ENCODE peak calls at places on chromosome 21, in eight cellular contexts. One of them, this sample, is unnamed.

GRCh38 chr21:36706951-36707762 is 8.2 kb downstream of the SIM2 start:
- DNase-seq in iPS DF 6.9: no peak
- DNase-seq in B cell: no peak
- DNase-seq in body of pancreas: no peak
- DNase-seq in GM23338: peak
- DNase-seq in A172: no peak
- DNase-seq in NCI-H2107: no peak
- DNase-seq in stimulated activated CD4-positive, alpha-beta T cell treated with anti-CD3 and anti-CD28 coated beads, Interleukin-4, amount 100 ng/mL, for 48 hours: no peak
- DNase-seq in this sample: no peak

GRCh38 chr21:33286076-33286475 is 19.9 kb downstream of the IL10RB start:
- DNase-seq in iPS DF 6.9: no peak
- DNase-seq in B cell: no peak
- DNase-seq in body of pancreas: no peak
- DNase-seq in GM23338: no peak
- DNase-seq in A172: no peak
- DNase-seq in NCI-H2107: no peak
- DNase-seq in stimulated activated CD4-positive, alpha-beta T cell treated with anti-CD3 and anti-CD28 coated beads, Interleukin-4, amount 100 ng/mL, for 48 hours: no peak
- DNase-seq in this sample: no peak

GRCh38 chr21:27168084-27168483 is 201.2 kb upstream of the ADAMTS5 start:
- DNase-seq in iPS DF 6.9: no peak
- DNase-seq in B cell: no peak
- DNase-seq in body of pancreas: no peak
- DNase-seq in GM23338: no peak
- DNase-seq in A172: peak
- DNase-seq in NCI-H2107: no peak
- DNase-seq in stimulated activated CD4-positive, alpha-beta T cell treated with anti-CD3 and anti-CD28 coated beads, Interleukin-4, amount 100 ng/mL, for 48 hours: no peak
- DNase-seq in this sample: no peak

GRCh38 chr21:23356905-23357304 is 2250.4 kb downstream of the MRPL39 start:
- DNase-seq in iPS DF 6.9: no peak
- DNase-seq in B cell: no peak
- DNase-seq in body of pancreas: no peak
- DNase-seq in GM23338: no peak
- DNase-seq in A172: no peak
- DNase-seq in NCI-H2107: no peak
- DNase-seq in stimulated activated CD4-positive, alpha-beta T cell treated with anti-CD3 and anti-CD28 coated beads, Interleukin-4, amount 100 ng/mL, for 48 hours: no peak
- DNase-seq in this sample: no peak

GRCh38 chr21:26800455-26801454 is 44.5 kb downstream of the ADAMTS1 start:
- DNase-seq in iPS DF 6.9: no peak
- DNase-seq in B cell: no peak
- DNase-seq in body of pancreas: no peak
- DNase-seq in GM23338: no peak
- DNase-seq in A172: no peak
- DNase-seq in NCI-H2107: no peak
- DNase-seq in stimulated activated CD4-positive, alpha-beta T cell treated with anti-CD3 and anti-CD28 coated beads, Interleukin-4, amount 100 ng/mL, for 48 hours: no peak
- DNase-seq in this sample: no peak

GRCh38 chr21:38768385-38769071 is 37.2 kb upstream of the ETS2 start:
- DNase-seq in iPS DF 6.9: no peak
- DNase-seq in B cell: no peak
- DNase-seq in body of pancreas: no peak
- DNase-seq in GM23338: no peak
- DNase-seq in A172: peak
- DNase-seq in NCI-H2107: no peak
- DNase-seq in stimulated activated CD4-positive, alpha-beta T cell treated with anti-CD3 and anti-CD28 coated beads, Interleukin-4, amount 100 ng/mL, for 48 hours: peak
- DNase-seq in this sample: no peak

GRCh38 chr21:30990514-30991304 is 47.6 kb downstream of the KRTAP19-8 start:
- DNase-seq in iPS DF 6.9: no peak
- DNase-seq in B cell: no peak
- DNase-seq in body of pancreas: no peak
- DNase-seq in GM23338: peak
- DNase-seq in A172: no peak
- DNase-seq in NCI-H2107: no peak
- DNase-seq in stimulated activated CD4-positive, alpha-beta T cell treated with anti-CD3 and anti-CD28 coated beads, Interleukin-4, amount 100 ng/mL, for 48 hours: no peak
- DNase-seq in this sample: no peak

GRCh38 chr21:32461503-32461902 is 49.0 kb downstream of the EVA1C start:
- DNase-seq in iPS DF 6.9: no peak
- DNase-seq in B cell: no peak
- DNase-seq in body of pancreas: no peak
- DNase-seq in GM23338: no peak
- DNase-seq in A172: no peak
- DNase-seq in NCI-H2107: no peak
- DNase-seq in stimulated activated CD4-positive, alpha-beta T cell treated with anti-CD3 and anti-CD28 coated beads, Interleukin-4, amount 100 ng/mL, for 48 hours: no peak
- DNase-seq in this sample: no peak

GRCh38 chr21:44602474-44602871 is 2.1 kb downstream of the KRTAP10-7 start:
- DNase-seq in iPS DF 6.9: no peak
- DNase-seq in B cell: no peak
- DNase-seq in body of pancreas: no peak
- DNase-seq in GM23338: no peak
- DNase-seq in A172: no peak
- DNase-seq in NCI-H2107: no peak
- DNase-seq in stimulated activated CD4-positive, alpha-beta T cell treated with anti-CD3 and anti-CD28 coated beads, Interleukin-4, amount 100 ng/mL, for 48 hours: no peak
- DNase-seq in this sample: no peak

GRCh38 chr21:46003575-46004007 is 22.0 kb downstream of the COL6A1 start:
- DNase-seq in iPS DF 6.9: no peak
- DNase-seq in B cell: no peak
- DNase-seq in body of pancreas: no peak
- DNase-seq in GM23338: no peak
- DNase-seq in A172: no peak
- DNase-seq in NCI-H2107: no peak
- DNase-seq in stimulated activated CD4-positive, alpha-beta T cell treated with anti-CD3 and anti-CD28 coated beads, Interleukin-4, amount 100 ng/mL, for 48 hours: no peak
- DNase-seq in this sample: no peak

GRCh38 chr21:41289431-41289830 is 27.2 kb upstream of the FAM3B start:
- DNase-seq in iPS DF 6.9: peak
- DNase-seq in B cell: no peak
- DNase-seq in body of pancreas: peak
- DNase-seq in GM23338: peak
- DNase-seq in A172: no peak
- DNase-seq in NCI-H2107: no peak
- DNase-seq in stimulated activated CD4-positive, alpha-beta T cell treated with anti-CD3 and anti-CD28 coated beads, Interleukin-4, amount 100 ng/mL, for 48 hours: no peak
- DNase-seq in this sample: no peak

GRCh38 chr21:45481977-45482898 is 60.0 kb downstream of the SLC19A1 start:
- DNase-seq in iPS DF 6.9: no peak
- DNase-seq in B cell: no peak
- DNase-seq in body of pancreas: no peak
- DNase-seq in GM23338: no peak
- DNase-seq in A172: no peak
- DNase-seq in NCI-H2107: no peak
- DNase-seq in stimulated activated CD4-positive, alpha-beta T cell treated with anti-CD3 and anti-CD28 coated beads, Interleukin-4, amount 100 ng/mL, for 48 hours: no peak
- DNase-seq in this sample: no peak